ENCODE peak calls at places on chromosomes 16 and 17, in eight cellular contexts. One of them, this sample, is unnamed.

GRCh38 chr17:34853916-34854315 is 107.3 kb downstream of the CCT6B start:
- DNase-seq in NCI-H69: no peak
- DNase-seq in caudate nucleus: no peak
- DNase-seq in activated CD4-positive, alpha-beta T cell treated with anti-CD3 and anti-CD28 coated beads, Interleukin-2, amount 50 U/mL, for 24 hours: no peak
- DNase-seq in stimulated activated CD4-positive, alpha-beta T cell treated with anti-CD3 and anti-CD28 coated beads, Interleukin-4, amount 100 ng/mL, for 4 hours: no peak
- DNase-seq in CD4-positive, alpha-beta T cell: no peak
- DNase-seq in heart left ventricle: no peak
- DNase-seq in retina: no peak
- DNase-seq in this sample: no peak

GRCh38 chr17:19453296-19453695 is 42.3 kb downstream of the RNF112 start:
- DNase-seq in heart left ventricle: no peak
- DNase-seq in NCI-H69: no peak
- DNase-seq in caudate nucleus: no peak
- DNase-seq in CD4-positive, alpha-beta T cell: no peak
- DNase-seq in activated CD4-positive, alpha-beta T cell treated with anti-CD3 and anti-CD28 coated beads, Interleukin-2, amount 50 U/mL, for 24 hours: no peak
- DNase-seq in stimulated activated CD4-positive, alpha-beta T cell treated with anti-CD3 and anti-CD28 coated beads, Interleukin-4, amount 100 ng/mL, for 4 hours: no peak
- DNase-seq in retina: no peak
- DNase-seq in this sample: no peak

GRCh38 chr17:57832299-57832698 is 17.5 kb downstream of the MRPS23 start:
- DNase-seq in caudate nucleus: no peak
- DNase-seq in heart left ventricle: no peak
- DNase-seq in activated CD4-positive, alpha-beta T cell treated with anti-CD3 and anti-CD28 coated beads, Interleukin-2, amount 50 U/mL, for 24 hours: no peak
- DNase-seq in stimulated activated CD4-positive, alpha-beta T cell treated with anti-CD3 and anti-CD28 coated beads, Interleukin-4, amount 100 ng/mL, for 4 hours: no peak
- DNase-seq in NCI-H69: no peak
- DNase-seq in CD4-positive, alpha-beta T cell: no peak
- DNase-seq in retina: no peak
- DNase-seq in this sample: no peak

GRCh38 chr16:16059895-16060590 is 110.6 kb downstream of the ABCC1 start:
- DNase-seq in CD4-positive, alpha-beta T cell: no peak
- DNase-seq in heart left ventricle: no peak
- DNase-seq in retina: no peak
- DNase-seq in caudate nucleus: no peak
- DNase-seq in stimulated activated CD4-positive, alpha-beta T cell treated with anti-CD3 and anti-CD28 coated beads, Interleukin-4, amount 100 ng/mL, for 4 hours: no peak
- DNase-seq in activated CD4-positive, alpha-beta T cell treated with anti-CD3 and anti-CD28 coated beads, Interleukin-2, amount 50 U/mL, for 24 hours: no peak
- DNase-seq in NCI-H69: no peak
- DNase-seq in this sample: no peak

GRCh38 chr17:42744283-42744805 is 496 bp downstream of the EZH1 start:
- DNase-seq in NCI-H69: peak; percentile 94
- DNase-seq in activated CD4-positive, alpha-beta T cell treated with anti-CD3 and anti-CD28 coated beads, Interleukin-2, amount 50 U/mL, for 24 hours: peak; percentile 55
- DNase-seq in retina: peak; percentile 75
- DNase-seq in heart left ventricle: peak; percentile 84
- DNase-seq in CD4-positive, alpha-beta T cell: peak; percentile 60
- DNase-seq in stimulated activated CD4-positive, alpha-beta T cell treated with anti-CD3 and anti-CD28 coated beads, Interleukin-4, amount 100 ng/mL, for 4 hours: peak; percentile 66
- DNase-seq in caudate nucleus: peak; percentile 72
- DNase-seq in this sample: peak; percentile 46

GRCh38 chr16:78256686-78257375 is 157.4 kb downstream of the WWOX start:
- DNase-seq in NCI-H69: no peak
- DNase-seq in retina: no peak
- DNase-seq in stimulated activated CD4-positive, alpha-beta T cell treated with anti-CD3 and anti-CD28 coated beads, Interleukin-4, amount 100 ng/mL, for 4 hours: no peak
- DNase-seq in activated CD4-positive, alpha-beta T cell treated with anti-CD3 and anti-CD28 coated beads, Interleukin-2, amount 50 U/mL, for 24 hours: no peak
- DNase-seq in caudate nucleus: no peak
- DNase-seq in heart left ventricle: no peak
- DNase-seq in CD4-positive, alpha-beta T cell: no peak
- DNase-seq in this sample: no peak

GRCh38 chr17:233473-233941 is 52.1 kb upstream of the DOC2B start:
- DNase-seq in heart left ventricle: peak; percentile 39
- DNase-seq in activated CD4-positive, alpha-beta T cell treated with anti-CD3 and anti-CD28 coated beads, Interleukin-2, amount 50 U/mL, for 24 hours: no peak
- DNase-seq in CD4-positive, alpha-beta T cell: no peak
- DNase-seq in NCI-H69: no peak
- DNase-seq in caudate nucleus: no peak
- DNase-seq in stimulated activated CD4-positive, alpha-beta T cell treated with anti-CD3 and anti-CD28 coated beads, Interleukin-4, amount 100 ng/mL, for 4 hours: no peak
- DNase-seq in retina: no peak
- DNase-seq in this sample: no peak

GRCh38 chr17:48335858-48336500 is 94.0 kb downstream of the SKAP1 start:
- DNase-seq in NCI-H69: peak; percentile 76
- DNase-seq in caudate nucleus: no peak
- DNase-seq in heart left ventricle: no peak
- DNase-seq in retina: peak; percentile 67
- DNase-seq in stimulated activated CD4-positive, alpha-beta T cell treated with anti-CD3 and anti-CD28 coated beads, Interleukin-4, amount 100 ng/mL, for 4 hours: no peak
- DNase-seq in CD4-positive, alpha-beta T cell: no peak
- DNase-seq in activated CD4-positive, alpha-beta T cell treated with anti-CD3 and anti-CD28 coated beads, Interleukin-2, amount 50 U/mL, for 24 hours: no peak
- DNase-seq in this sample: no peak

GRCh38 chr17:418421-418751 is 65.8 kb upstream of the RPH3AL start:
- DNase-seq in stimulated activated CD4-positive, alpha-beta T cell treated with anti-CD3 and anti-CD28 coated beads, Interleukin-4, amount 100 ng/mL, for 4 hours: peak; percentile 65
- DNase-seq in retina: no peak
- DNase-seq in CD4-positive, alpha-beta T cell: no peak
- DNase-seq in caudate nucleus: no peak
- DNase-seq in activated CD4-positive, alpha-beta T cell treated with anti-CD3 and anti-CD28 coated beads, Interleukin-2, amount 50 U/mL, for 24 hours: no peak
- DNase-seq in NCI-H69: no peak
- DNase-seq in heart left ventricle: no peak
- DNase-seq in this sample: no peak

GRCh38 chr17:8474826-8475225 is 39.1 kb downstream of the NDEL1 start:
- DNase-seq in retina: no peak
- DNase-seq in CD4-positive, alpha-beta T cell: no peak
- DNase-seq in activated CD4-positive, alpha-beta T cell treated with anti-CD3 and anti-CD28 coated beads, Interleukin-2, amount 50 U/mL, for 24 hours: no peak
- DNase-seq in heart left ventricle: no peak
- DNase-seq in NCI-H69: no peak
- DNase-seq in stimulated activated CD4-positive, alpha-beta T cell treated with anti-CD3 and anti-CD28 coated beads, Interleukin-4, amount 100 ng/mL, for 4 hours: no peak
- DNase-seq in caudate nucleus: no peak
- DNase-seq in this sample: no peak

GRCh38 chr17:76714822-76715461 is 4.2 kb upstream of the MXRA7 start:
- DNase-seq in caudate nucleus: peak; percentile 26
- DNase-seq in NCI-H69: peak; percentile 57
- DNase-seq in retina: peak; percentile 52
- DNase-seq in CD4-positive, alpha-beta T cell: peak; percentile 82
- DNase-seq in heart left ventricle: peak; percentile 70
- DNase-seq in activated CD4-positive, alpha-beta T cell treated with anti-CD3 and anti-CD28 coated beads, Interleukin-2, amount 50 U/mL, for 24 hours: peak; percentile 68
- DNase-seq in stimulated activated CD4-positive, alpha-beta T cell treated with anti-CD3 and anti-CD28 coated beads, Interleukin-4, amount 100 ng/mL, for 4 hours: peak; percentile 57
- DNase-seq in this sample: peak; percentile 83

GRCh38 chr16:50887500-50887899 is 145.6 kb downstream of the CYLD start:
- DNase-seq in NCI-H69: no peak
- DNase-seq in heart left ventricle: no peak
- DNase-seq in stimulated activated CD4-positive, alpha-beta T cell treated with anti-CD3 and anti-CD28 coated beads, Interleukin-4, amount 100 ng/mL, for 4 hours: no peak
- DNase-seq in retina: no peak
- DNase-seq in activated CD4-positive, alpha-beta T cell treated with anti-CD3 and anti-CD28 coated beads, Interleukin-2, amount 50 U/mL, for 24 hours: no peak
- DNase-seq in caudate nucleus: no peak
- DNase-seq in CD4-positive, alpha-beta T cell: no peak
- DNase-seq in this sample: no peak

GRCh38 chr16:27980076-27980775 is 83.3 kb downstream of the GSG1L start:
- DNase-seq in heart left ventricle: no peak
- DNase-seq in caudate nucleus: no peak
- DNase-seq in retina: no peak
- DNase-seq in NCI-H69: peak; percentile 24
- DNase-seq in stimulated activated CD4-positive, alpha-beta T cell treated with anti-CD3 and anti-CD28 coated beads, Interleukin-4, amount 100 ng/mL, for 4 hours: no peak
- DNase-seq in activated CD4-positive, alpha-beta T cell treated with anti-CD3 and anti-CD28 coated beads, Interleukin-2, amount 50 U/mL, for 24 hours: no peak
- DNase-seq in CD4-positive, alpha-beta T cell: no peak
- DNase-seq in this sample: no peak

GRCh38 chr17:46783031-46783593 is 35.4 kb downstream of the WNT3 start:
- DNase-seq in retina: no peak
- DNase-seq in NCI-H69: peak; percentile 74
- DNase-seq in activated CD4-positive, alpha-beta T cell treated with anti-CD3 and anti-CD28 coated beads, Interleukin-2, amount 50 U/mL, for 24 hours: no peak
- DNase-seq in stimulated activated CD4-positive, alpha-beta T cell treated with anti-CD3 and anti-CD28 coated beads, Interleukin-4, amount 100 ng/mL, for 4 hours: no peak
- DNase-seq in CD4-positive, alpha-beta T cell: no peak
- DNase-seq in heart left ventricle: no peak
- DNase-seq in caudate nucleus: no peak
- DNase-seq in this sample: no peak

GRCh38 chr17:36149296-36149820 is 27.1 kb downstream of the TBC1D3B start:
- DNase-seq in stimulated activated CD4-positive, alpha-beta T cell treated with anti-CD3 and anti-CD28 coated beads, Interleukin-4, amount 100 ng/mL, for 4 hours: no peak
- DNase-seq in activated CD4-positive, alpha-beta T cell treated with anti-CD3 and anti-CD28 coated beads, Interleukin-2, amount 50 U/mL, for 24 hours: no peak
- DNase-seq in NCI-H69: no peak
- DNase-seq in CD4-positive, alpha-beta T cell: no peak
- DNase-seq in retina: peak; percentile 7
- DNase-seq in caudate nucleus: no peak
- DNase-seq in heart left ventricle: no peak
- DNase-seq in this sample: no peak

GRCh38 chr16:27208809-27209208 is 5.5 kb downstream of the KDM8 start:
- DNase-seq in CD4-positive, alpha-beta T cell: no peak
- DNase-seq in NCI-H69: no peak
- DNase-seq in activated CD4-positive, alpha-beta T cell treated with anti-CD3 and anti-CD28 coated beads, Interleukin-2, amount 50 U/mL, for 24 hours: no peak
- DNase-seq in retina: no peak
- DNase-seq in stimulated activated CD4-positive, alpha-beta T cell treated with anti-CD3 and anti-CD28 coated beads, Interleukin-4, amount 100 ng/mL, for 4 hours: no peak
- DNase-seq in heart left ventricle: no peak
- DNase-seq in caudate nucleus: no peak
- DNase-seq in this sample: no peak

GRCh38 chr17:59783221-59784016 is 76.0 kb downstream of the VMP1 start:
- DNase-seq in activated CD4-positive, alpha-beta T cell treated with anti-CD3 and anti-CD28 coated beads, Interleukin-2, amount 50 U/mL, for 24 hours: no peak
- DNase-seq in caudate nucleus: no peak
- DNase-seq in stimulated activated CD4-positive, alpha-beta T cell treated with anti-CD3 and anti-CD28 coated beads, Interleukin-4, amount 100 ng/mL, for 4 hours: no peak
- DNase-seq in CD4-positive, alpha-beta T cell: no peak
- DNase-seq in NCI-H69: peak; percentile 67
- DNase-seq in retina: no peak
- DNase-seq in heart left ventricle: no peak
- DNase-seq in this sample: no peak

GRCh38 chr16:87368029-87368765 is 15.4 kb downstream of the FBXO31 start:
- DNase-seq in heart left ventricle: no peak
- DNase-seq in stimulated activated CD4-positive, alpha-beta T cell treated with anti-CD3 and anti-CD28 coated beads, Interleukin-4, amount 100 ng/mL, for 4 hours: no peak
- DNase-seq in CD4-positive, alpha-beta T cell: no peak
- DNase-seq in activated CD4-positive, alpha-beta T cell treated with anti-CD3 and anti-CD28 coated beads, Interleukin-2, amount 50 U/mL, for 24 hours: no peak
- DNase-seq in caudate nucleus: no peak
- DNase-seq in NCI-H69: no peak
- DNase-seq in retina: no peak
- DNase-seq in this sample: no peak

GRCh38 chr16:75943705-75944514 is 217.6 kb upstream of the CPHXL start:
- DNase-seq in CD4-positive, alpha-beta T cell: no peak
- DNase-seq in stimulated activated CD4-positive, alpha-beta T cell treated with anti-CD3 and anti-CD28 coated beads, Interleukin-4, amount 100 ng/mL, for 4 hours: no peak
- DNase-seq in retina: no peak
- DNase-seq in NCI-H69: no peak
- DNase-seq in activated CD4-positive, alpha-beta T cell treated with anti-CD3 and anti-CD28 coated beads, Interleukin-2, amount 50 U/mL, for 24 hours: no peak
- DNase-seq in caudate nucleus: no peak
- DNase-seq in heart left ventricle: no peak
- DNase-seq in this sample: no peak

This sample was measured in glutamatergic neuron.